ENCODE peak calls at places on chromosomes 12 and 14, in nine cellular contexts. G is BJ, Y is HCT116, H is neuronal stem cell, C is upper lobe of right lung, W is fibroblast of lung, B is SJCRH30, N is mesendoderm, T is psoas muscle. Z is an unnamed sample.

GRCh38 chr12:15599266-15600037 is 189.7 kb downstream of the EPS8 start:
- DNase-seq in Y (no peak), B (peak; percentile 15), C (no peak), T (no peak), W (peak; percentile 95), N (no peak), G (no peak), H (no peak), Z (peak; percentile 90)

GRCh38 chr14:90600619-90601018 is 203.8 kb downstream of the CALM1 start:
- DNase-seq in G (no peak), N (no peak), C (no peak), Y (no peak), B (no peak), H (no peak), T (no peak), W (no peak), Z (no peak)

GRCh38 chr12:64781374-64782029 is 22.3 kb upstream of the GNS start:
- DNase-seq in N (peak; percentile 32), C (peak; percentile 64), Y (no peak), W (no peak), B (no peak), H (peak; percentile 59), G (no peak), T (no peak), Z (no peak)

GRCh38 chr14:105163040-105163742 is 5.4 kb downstream of the JAG2 start:
- DNase-seq in B (no peak), C (no peak), N (peak; percentile 14), G (no peak), T (no peak), W (no peak), H (no peak), Y (no peak), Z (no peak)

GRCh38 chr14:54116972-54117371 is 160.3 kb upstream of the BMP4 start:
- DNase-seq in W (no peak), G (peak; percentile 37), C (no peak), T (no peak), B (no peak), Y (no peak), N (no peak), H (no peak), Z (no peak)

GRCh38 chr14:100644383-100644782 is 57.2 kb upstream of the BEGAIN start:
- DNase-seq in C (no peak), B (no peak), H (no peak), Y (no peak), G (no peak), W (no peak), N (no peak), T (no peak), Z (no peak)

GRCh38 chr12:103326190-103326589 is 169.6 kb downstream of the C12orf42 start:
- DNase-seq in N (peak; percentile 65), T (no peak), G (no peak), W (no peak), B (no peak), H (peak; percentile 4), C (no peak), Y (peak; percentile 18), Z (no peak)

GRCh38 chr14:42228611-42229010 is 621.9 kb downstream of the LRFN5 start:
- DNase-seq in G (no peak), C (no peak), Y (no peak), W (no peak), T (no peak), N (no peak), H (no peak), B (no peak), Z (no peak)

GRCh38 chr12:106091421-106091820 is 47.3 kb downstream of the NUAK1 start:
- DNase-seq in B (no peak), Y (no peak), W (no peak), N (no peak), C (no peak), T (no peak), G (no peak), H (no peak), Z (peak; percentile 14)

GRCh38 chr12:44976246-44976645 is 74.7 kb downstream of the DBX2 start:
- DNase-seq in B (no peak), C (no peak), Y (no peak), H (no peak), G (no peak), W (no peak), T (no peak), N (no peak), Z (no peak)

GRCh38 chr12:65533177-65533883 is 254.8 kb downstream of the MSRB3 start:
- DNase-seq in Y (peak; percentile 95), G (peak; percentile 50), B (peak; percentile 34), T (no peak), W (peak; percentile 78), C (no peak), N (no peak), H (no peak), Z (no peak)

GRCh38 chr12:70842136-70842535 is 78.4 kb downstream of the PTPRR start:
- DNase-seq in H (no peak), N (no peak), C (no peak), Y (no peak), T (no peak), W (no peak), G (no peak), B (no peak), Z (no peak)

GRCh38 chr12:53096089-53096741 is 1.3 kb upstream of the IGFBP6 start:
- DNase-seq in Y (no peak), N (peak; percentile 54), T (peak; percentile 93), B (no peak), G (peak; percentile 80), C (no peak), H (no peak), W (peak; percentile 79), Z (peak; percentile 29)

GRCh38 chr12:101663298-101663697 is 34.1 kb upstream of the CHPT1 start:
- DNase-seq in B (no peak), G (no peak), H (no peak), Y (no peak), C (no peak), W (no peak), T (no peak), N (no peak), Z (no peak)

GRCh38 chr12:41334390-41334789 is 146.3 kb downstream of the PDZRN4 start:
- DNase-seq in W (no peak), T (no peak), G (no peak), B (no peak), N (peak; percentile 95), H (no peak), C (no peak), Y (no peak), Z (no peak)

GRCh38 chr12:123478762-123479161 is 20.8 kb downstream of the SNRNP35 start:
- DNase-seq in Y (no peak), H (no peak), W (no peak), T (peak; percentile 92), B (no peak), N (no peak), G (no peak), C (no peak), Z (peak; percentile 80)

GRCh38 chr14:35365130-35366047 is 39.2 kb downstream of the NFKBIA start:
- DNase-seq in G (peak; percentile 61), C (peak; percentile 80), N (peak; percentile 48), T (peak; percentile 75), B (no peak), Y (peak; percentile 54), H (no peak), W (peak; percentile 89), Z (peak; percentile 75)

GRCh38 chr12:19462441-19462840 is 23.1 kb downstream of the AEBP2 start:
- DNase-seq in Y (no peak), T (no peak), C (no peak), H (no peak), W (peak; percentile 63), N (no peak), G (no peak), B (no peak), Z (no peak)

GRCh38 chr12:19461986-19462385 is 22.7 kb downstream of the AEBP2 start:
- DNase-seq in G (no peak), N (no peak), B (no peak), T (no peak), Y (no peak), W (no peak), H (no peak), C (no peak), Z (no peak)

DNA sequence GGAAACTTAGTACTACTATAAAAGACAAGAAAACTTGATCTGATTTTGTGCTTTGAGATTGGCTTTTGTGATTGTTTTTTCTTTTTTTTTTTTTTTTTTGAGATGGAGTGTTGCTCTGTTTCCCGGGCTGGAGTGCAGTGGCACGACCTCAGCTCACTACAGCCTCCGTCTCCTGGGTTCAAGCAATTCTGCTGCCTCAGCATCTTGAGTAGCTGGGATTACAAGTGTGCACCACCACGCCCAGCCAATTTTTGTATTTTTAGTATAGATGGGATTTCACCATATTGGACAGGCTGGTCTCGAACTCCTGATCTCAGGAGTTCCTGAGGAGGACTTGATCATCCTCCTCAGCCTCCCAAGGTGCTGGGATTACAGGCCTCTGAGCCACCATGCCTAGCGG is 26.4 kb downstream of the AEBP2 start:
- DNase-seq in N (no peak), B (no peak), W (no peak), H (no peak), Y (no peak), G (no peak), T (no peak), C (no peak), Z (no peak)
- H3K36me3 ChIP-seq in N (no peaks in the 10 kb centered on the region), B (peaks cover 52% of the 10 kb centered on the region), W (no peaks in the 10 kb centered on the region), H (peaks cover 86% of the 10 kb centered on the region), Y (peaks cover 10% of the 10 kb centered on the region), G (peaks cover 5% of the 10 kb centered on the region), T (no peaks in the 10 kb centered on the region), C (peaks cover 48% of the 10 kb centered on the region), Z (peaks cover 61% of the 10 kb centered on the region)

GRCh38 chr12:18165889-18166288 is 75.9 kb upstream of the RERGL start:
- DNase-seq in T (no peak), B (no peak), G (no peak), W (no peak), Y (no peak), H (no peak), C (no peak), N (no peak), Z (no peak)
- H3K4me3 ChIP-seq in T (no peak overlapping the region), B (peak overlapping the region; percentile 37), G (no peak overlapping the region), W (peak overlapping the region; percentile 47), Y (no peak overlapping the region), H (no peak overlapping the region), C (no peak overlapping the region), N (no peak overlapping the region), Z (peak overlapping the region; percentile 33)

GRCh38 chr12:57469334-57470164 is 10.0 kb downstream of the GLI1 start:
- DNase-seq in W (no peak), C (peak; percentile 9), Y (no peak), N (no peak), T (no peak), B (no peak), H (no peak), G (no peak), Z (no peak)
- H3K27me3 ChIP-seq in W (peaks cover 38% of the 10 kb centered on the region), C (peaks cover 23% of the 10 kb centered on the region), Y (peaks cover 38% of the 10 kb centered on the region), N (peaks cover 12% of the 10 kb centered on the region), T (peaks cover 5% of the 10 kb centered on the region), B (no peaks in the 10 kb centered on the region), H (peaks cover 21% of the 10 kb centered on the region), G (peaks cover 18% of the 10 kb centered on the region), Z (peaks cover 25% of the 10 kb centered on the region)

DNA sequence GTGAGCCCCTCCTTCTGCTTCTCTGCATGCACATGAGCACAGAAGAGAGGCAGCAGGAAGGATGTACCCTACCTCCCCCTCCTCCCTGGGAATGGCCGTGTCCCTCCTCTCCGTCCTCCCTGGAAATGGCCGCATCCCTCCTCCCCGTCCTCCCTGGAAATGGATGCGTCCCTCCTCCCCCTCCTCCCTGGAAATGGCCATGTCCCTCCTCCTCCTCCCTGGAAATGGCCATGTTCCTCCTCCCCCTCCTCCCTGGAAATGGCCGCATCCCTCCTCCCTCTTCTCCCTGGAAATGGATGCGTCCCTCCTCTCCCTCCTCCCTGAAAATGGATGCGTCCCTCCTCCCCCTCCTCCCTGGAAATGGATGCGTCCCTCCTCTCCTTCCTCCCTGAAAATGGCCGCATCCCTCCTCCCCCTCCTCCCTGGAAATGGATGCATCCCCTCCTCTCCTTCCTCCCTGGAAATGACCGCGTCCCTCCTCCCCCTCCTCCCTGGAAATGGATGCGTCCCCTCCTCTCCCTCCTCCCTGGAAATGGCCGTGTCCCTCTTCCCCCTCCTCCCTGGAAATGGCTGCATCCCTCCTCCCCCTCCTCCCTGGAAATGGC is 428.6 kb downstream of the AACS start:
- DNase-seq in N (no peak), T (no peak), G (no peak), B (no peak), Y (no peak), C (no peak), W (no peak), H (no peak), Z (no peak)
- H3K36me3 ChIP-seq in N (no peaks in the 10 kb centered on the region), T (no peaks in the 10 kb centered on the region), G (no peaks in the 10 kb centered on the region), B (no peaks in the 10 kb centered on the region), Y (no peaks in the 10 kb centered on the region), C (no peaks in the 10 kb centered on the region), W (no peaks in the 10 kb centered on the region), H (no peaks in the 10 kb centered on the region), Z (no peaks in the 10 kb centered on the region)